ENCODE peak calls at places on chromosome 12, in ten cellular contexts. V is gastrocnemius medialis; J is psoas muscle; I is activated effector memory CD4-positive, alpha-beta T cell treated with Interleukin-2 at 50 U/mL for 16 hours; Y is T follicular helper cell; S is GM13977; C is CD8-positive, alpha-beta memory T cell; R is NCI-H345; E is HepG2; A is adipocyte. N is an unnamed sample.

GRCh38 chr12:124687695-124688301 is 120.4 kb upstream of the NCOR2 start:
- DNase-seq in R (no peak), J (peak; percentile 35), E (no peak), I (no peak), V (no peak), S (no peak), C (no peak), A (no peak), Y (no peak), N (no peak)

GRCh38 chr12:88036368-88036965 is 7.3 kb upstream of the C12orf50 start:
- DNase-seq in R (no peak), S (no peak), Y (no peak), I (no peak), E (no peak), A (peak; percentile 87), V (no peak), J (no peak), C (no peak), N (no peak)

GRCh38 chr12:15767301-15767700 is 21.9 kb downstream of the EPS8 start:
- DNase-seq in E (no peak), V (no peak), I (no peak), A (no peak), C (no peak), J (no peak), S (no peak), Y (no peak), R (no peak), N (no peak)

GRCh38 chr12:1282670-1283361 is 291.8 kb downstream of the ERC1 start:
- DNase-seq in S (no peak), E (no peak), Y (no peak), A (peak; percentile 24), I (no peak), V (peak; percentile 14), R (no peak), J (no peak), C (no peak), N (peak; percentile 60)

GRCh38 chr12:106767206-106767605 is 7.3 kb upstream of the RIC8B start:
- DNase-seq in Y (no peak), V (no peak), C (no peak), I (no peak), R (no peak), S (no peak), E (no peak), J (no peak), A (no peak), N (no peak)

GRCh38 chr12:6970096-6970527 is 352 bp downstream of the PHB2 start:
- DNase-seq in C (no peak), I (no peak), S (no peak), R (no peak), E (peak; percentile 36), V (no peak), J (no peak), Y (no peak), A (no peak), N (peak; percentile 91)

GRCh38 chr12:119176267-119177055 is 2.3 kb upstream of the HSPB8 start:
- DNase-seq in V (peak; percentile 95), R (peak; percentile 32), I (no peak), E (peak; percentile 15), S (no peak), Y (no peak), A (peak; percentile 29), J (peak; percentile 92), C (no peak), N (peak; percentile 97)

GRCh38 chr12:126488786-126489185 is 1423.6 kb downstream of the AACS start:
- DNase-seq in Y (no peak), R (no peak), V (no peak), A (no peak), E (no peak), S (no peak), I (no peak), J (no peak), C (no peak), N (no peak)

GRCh38 chr12:102406033-102406584 is 74.3 kb downstream of the IGF1 start:
- DNase-seq in J (no peak), C (no peak), E (no peak), V (peak; percentile 49), I (no peak), Y (no peak), A (peak; percentile 58), S (no peak), R (peak; percentile 99), N (peak; percentile 66)

GRCh38 chr12:83016226-83016835 is 329.6 kb downstream of the TMTC2 start:
- DNase-seq in A (peak; percentile 87), S (no peak), E (peak; percentile 5), J (no peak), C (no peak), V (peak; percentile 19), I (no peak), Y (no peak), R (no peak), N (no peak)

GRCh38 chr12:78120866-78121590 is 290.3 kb downstream of the NAV3 start:
- DNase-seq in C (no peak), I (no peak), J (no peak), Y (no peak), R (peak; percentile 11), A (peak; percentile 72), V (no peak), S (no peak), E (no peak), N (no peak)

GRCh38 chr12:117714203-117714602 is 254.6 kb downstream of the KSR2 start:
- DNase-seq in E (no peak), Y (no peak), V (no peak), S (no peak), I (no peak), C (no peak), J (no peak), A (no peak), R (no peak), N (no peak)

GRCh38 chr12:120466560-120467315 is 2.8 kb downstream of the SRSF9 start:
- DNase-seq in A (peak; percentile 67), I (peak; percentile 19), J (peak; percentile 20), R (peak; percentile 22), E (peak; percentile 27), Y (peak; percentile 16), C (peak; percentile 26), V (no peak), S (no peak), N (no peak)

GRCh38 chr12:58177366-58177765 is 236.0 kb downstream of the ATP23 start:
- DNase-seq in V (no peak), C (no peak), I (no peak), E (no peak), A (no peak), J (no peak), S (no peak), Y (no peak), R (no peak), N (no peak)

GRCh38 chr12:15634010-15634676 is 155.0 kb downstream of the EPS8 start:
- DNase-seq in E (no peak), Y (no peak), C (no peak), S (no peak), V (no peak), I (no peak), J (no peak), R (no peak), A (peak; percentile 69), N (no peak)

GRCh38 chr12:96257550-96258392 is 63.6 kb downstream of the ELK3 start:
- DNase-seq in V (no peak), A (peak; percentile 20), R (no peak), C (no peak), Y (no peak), E (peak; percentile 67), I (no peak), S (no peak), J (no peak), N (no peak)

GRCh38 chr12:112824701-112825100 is 33.2 kb downstream of the RPH3A start:
- DNase-seq in J (no peak), C (no peak), Y (no peak), V (no peak), R (no peak), I (no peak), E (no peak), A (no peak), S (no peak), N (no peak)

GRCh38 chr12:49347307-49348237 is 884 bp downstream of the DNAJC22 start:
- DNase-seq in I (peak; percentile 67), J (peak; percentile 73), Y (peak; percentile 69), A (peak; percentile 86), S (peak; percentile 93), R (peak; percentile 33), E (peak; percentile 95), C (peak; percentile 76), V (no peak), N (no peak)

GRCh38 chr12:113788020-113788856 is 177.9 kb downstream of the RBM19 start:
- DNase-seq in Y (no peak), S (no peak), R (no peak), A (peak; percentile 20), V (no peak), C (no peak), E (no peak), J (no peak), I (no peak), N (no peak)

GRCh38 chr12:68675098-68675842 is 11.5 kb upstream of the NUP107 start:
- DNase-seq in J (no peak), I (peak; percentile 60), A (no peak), S (no peak), V (no peak), Y (peak; percentile 50), R (no peak), E (no peak), C (peak; percentile 51), N (no peak)

GRCh38 chr12:848519-849191 is 96.3 kb downstream of the WNK1 start:
- DNase-seq in I (no peak), J (no peak), E (no peak), Y (no peak), S (peak; percentile 17), C (no peak), V (no peak), A (peak; percentile 34), R (no peak), N (no peak)

GRCh38 chr12:51217133-51217967 is 512 bp downstream of the POU6F1 start:
- DNase-seq in C (peak; percentile 54), I (peak; percentile 43), S (peak; percentile 87), A (peak; percentile 68), Y (peak; percentile 36), R (peak; percentile 14), V (peak; percentile 36), E (no peak), J (peak; percentile 61), N (peak; percentile 34)

GRCh38 chr12:129079719-129080118 is 226.4 kb downstream of the GLT1D1 start:
- DNase-seq in C (no peak), S (no peak), E (no peak), A (no peak), J (no peak), Y (no peak), R (no peak), I (no peak), V (no peak), N (no peak)

GRCh38 chr12:11650697-11651281 is 1.3 kb downstream of the ETV6 start:
- DNase-seq in V (no peak), C (no peak), Y (no peak), A (peak; percentile 63), I (no peak), E (peak; percentile 31), S (peak; percentile 35), R (peak; percentile 58), J (no peak), N (no peak)

GRCh38 chr12:27810756-27811155 is 30.7 kb upstream of the MANSC4 start:
- DNase-seq in V (no peak), E (no peak), S (no peak), J (no peak), R (no peak), Y (no peak), C (no peak), I (no peak), A (peak; percentile 3), N (no peak)

GRCh38 chr12:53004582-53004981 is 1.7 kb upstream of the EIF4B start:
- DNase-seq in S (no peak), R (no peak), E (no peak), J (no peak), Y (no peak), A (peak; percentile 26), I (no peak), C (no peak), V (no peak), N (no peak)

GRCh38 chr12:43807361-43807760 is 1.2 kb upstream of the TWF1 start:
- DNase-seq in Y (no peak), E (no peak), S (no peak), I (no peak), C (no peak), A (no peak), J (no peak), R (no peak), V (no peak), N (no peak)

GRCh38 chr12:32265461-32265860 is 133.9 kb upstream of the FGD4 start:
- DNase-seq in R (no peak), J (no peak), Y (no peak), I (no peak), S (no peak), C (no peak), A (no peak), V (no peak), E (no peak), N (no peak)

N was measured in lower leg skin.